ENCODE peak calls at places on chromosomes 7 and 10, in five cellular contexts. One of them, this sample, is unnamed.

GRCh38 chr10:63137306-63137705 is 4.2 kb downstream of the NRBF2 start:
- DNase-seq in GM12865: peak
- DNase-seq in fibroblast of mammary gland: peak
- DNase-seq in lung: no peak
- DNase-seq in right lobe of liver: no peak
- DNase-seq in this sample: no peak

GRCh38 chr10:93379366-93380042 is 102.6 kb downstream of the MYOF start:
- DNase-seq in GM12865: peak
- DNase-seq in right lobe of liver: no peak
- DNase-seq in fibroblast of mammary gland: peak
- DNase-seq in lung: no peak
- DNase-seq in this sample: no peak

GRCh38 chr7:116899308-116899707 is 36.9 kb downstream of the CAPZA2 start:
- DNase-seq in lung: no peak
- DNase-seq in fibroblast of mammary gland: peak
- DNase-seq in GM12865: no peak
- DNase-seq in right lobe of liver: no peak
- DNase-seq in this sample: no peak

GRCh38 chr7:29883462-29884398 is 77.4 kb downstream of the WIPF3 start:
- DNase-seq in GM12865: no peak
- DNase-seq in fibroblast of mammary gland: no peak
- DNase-seq in right lobe of liver: no peak
- DNase-seq in lung: no peak
- DNase-seq in this sample: no peak

GRCh38 chr7:156167417-156167807 is 355.1 kb upstream of the SHH start:
- DNase-seq in right lobe of liver: no peak
- DNase-seq in GM12865: no peak
- DNase-seq in lung: no peak
- DNase-seq in fibroblast of mammary gland: no peak
- DNase-seq in this sample: no peak

GRCh38 chr10:11147723-11148122 is 130.1 kb downstream of the CELF2 start:
- DNase-seq in right lobe of liver: no peak
- DNase-seq in lung: no peak
- DNase-seq in fibroblast of mammary gland: no peak
- DNase-seq in GM12865: no peak
- DNase-seq in this sample: no peak

GRCh38 chr7:146397141-146397540 is 280.5 kb downstream of the CNTNAP2 start:
- DNase-seq in right lobe of liver: no peak
- DNase-seq in fibroblast of mammary gland: no peak
- DNase-seq in GM12865: no peak
- DNase-seq in lung: no peak
- DNase-seq in this sample: no peak

GRCh38 chr10:77082601-77083252 is 554.9 kb downstream of the KCNMA1 start:
- DNase-seq in fibroblast of mammary gland: peak
- DNase-seq in GM12865: no peak
- DNase-seq in right lobe of liver: no peak
- DNase-seq in lung: no peak
- DNase-seq in this sample: no peak

GRCh38 chr7:92092210-92092609 is 42.1 kb downstream of the CYP51A1 start:
- DNase-seq in lung: no peak
- DNase-seq in fibroblast of mammary gland: no peak
- DNase-seq in GM12865: no peak
- DNase-seq in right lobe of liver: no peak
- DNase-seq in this sample: no peak

GRCh38 chr7:108057951-108058391 is 55.0 kb upstream of the LAMB1 start:
- DNase-seq in right lobe of liver: no peak
- DNase-seq in GM12865: no peak
- DNase-seq in lung: no peak
- DNase-seq in fibroblast of mammary gland: no peak
- DNase-seq in this sample: no peak

GRCh38 chr10:100345570-100346330 is 1.3 kb upstream of the SCD start:
- DNase-seq in fibroblast of mammary gland: peak
- DNase-seq in GM12865: no peak
- DNase-seq in right lobe of liver: no peak
- DNase-seq in lung: no peak
- DNase-seq in this sample: peak

GRCh38 chr7:17706734-17707133 is 233.6 kb downstream of the SNX13 start:
- DNase-seq in lung: peak
- DNase-seq in fibroblast of mammary gland: peak
- DNase-seq in right lobe of liver: no peak
- DNase-seq in GM12865: peak
- DNase-seq in this sample: peak

GRCh38 chr7:30472771-30473392 is 5.7 kb downstream of the NOD1 start:
- DNase-seq in fibroblast of mammary gland: peak
- DNase-seq in GM12865: no peak
- DNase-seq in right lobe of liver: no peak
- DNase-seq in lung: peak
- DNase-seq in this sample: no peak

GRCh38 chr10:73625004-73625883 is 16.0 kb downstream of the MYOZ1 start:
- DNase-seq in right lobe of liver: no peak
- DNase-seq in GM12865: no peak
- DNase-seq in lung: no peak
- DNase-seq in fibroblast of mammary gland: peak
- DNase-seq in this sample: no peak

GRCh38 chr7:2886900-2887299 is 42.8 kb upstream of the GNA12 start:
- DNase-seq in GM12865: peak
- DNase-seq in lung: peak
- DNase-seq in fibroblast of mammary gland: peak
- DNase-seq in right lobe of liver: no peak
- DNase-seq in this sample: peak

GRCh38 chr10:122875843-122876492 is 3.4 kb downstream of the FAM24B start:
- DNase-seq in GM12865: no peak
- DNase-seq in right lobe of liver: no peak
- DNase-seq in fibroblast of mammary gland: no peak
- DNase-seq in lung: no peak
- DNase-seq in this sample: no peak

GRCh38 chr7:104862719-104863118 is 151.3 kb upstream of the KMT2E start:
- DNase-seq in right lobe of liver: no peak
- DNase-seq in fibroblast of mammary gland: peak
- DNase-seq in GM12865: no peak
- DNase-seq in lung: no peak
- DNase-seq in this sample: no peak
- TF ChIP-seq CTCF in right lobe of liver: no peak
- TF ChIP-seq CTCF in fibroblast of mammary gland: peak
- TF ChIP-seq CTCF in GM12865: peak
- TF ChIP-seq CTCF in lung: no peak
- TF ChIP-seq CTCF in this sample: peak

DNA sequence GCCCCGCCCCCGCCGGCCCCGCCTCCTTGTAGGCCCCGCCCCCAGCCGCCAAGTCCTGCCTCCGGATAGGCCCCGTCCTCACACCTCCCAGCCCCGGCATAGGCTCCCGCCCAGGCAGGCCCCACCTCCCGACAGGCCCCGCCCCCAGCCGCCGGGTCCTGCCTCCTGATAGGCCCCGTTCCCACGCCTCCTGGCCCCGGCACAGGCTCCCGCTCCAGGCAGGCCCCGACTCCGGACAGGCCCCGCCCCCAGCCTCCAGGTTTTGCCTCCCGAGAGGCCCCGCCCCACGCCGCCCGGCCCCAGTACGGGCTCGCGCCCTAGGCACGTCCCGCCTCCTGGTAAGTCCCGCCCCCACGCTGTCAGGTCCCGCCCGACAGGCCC is 232 bp upstream of the MICALL2 start:
- DNase-seq in fibroblast of mammary gland: peak
- DNase-seq in GM12865: peak
- DNase-seq in right lobe of liver: peak
- DNase-seq in lung: peak
- DNase-seq in this sample: peak
- H3K4me3 ChIP-seq in fibroblast of mammary gland: no peak
- H3K4me3 ChIP-seq in GM12865: peak
- H3K4me3 ChIP-seq in right lobe of liver: peak
- H3K4me3 ChIP-seq in lung: no peak
- H3K4me3 ChIP-seq in this sample: peak

GRCh38 chr7:35694161-35694783 is 663 bp downstream of the HERPUD2 start:
- DNase-seq in lung: no peak
- DNase-seq in fibroblast of mammary gland: peak
- DNase-seq in GM12865: no peak
- DNase-seq in right lobe of liver: peak
- DNase-seq in this sample: no peak
- TF ChIP-seq CTCF in lung: no peak
- TF ChIP-seq CTCF in fibroblast of mammary gland: no peak
- TF ChIP-seq CTCF in GM12865: no peak
- TF ChIP-seq CTCF in right lobe of liver: no peak
- TF ChIP-seq CTCF in this sample: no peak

GRCh38 chr7:1087462-1087809 is 477 bp upstream of the GPER1 start:
- DNase-seq in lung: no peak
- DNase-seq in GM12865: no peak
- DNase-seq in right lobe of liver: no peak
- DNase-seq in fibroblast of mammary gland: no peak
- DNase-seq in this sample: no peak
- H3K4me3 ChIP-seq in lung: no peak
- H3K4me3 ChIP-seq in GM12865: peak
- H3K4me3 ChIP-seq in right lobe of liver: peak
- H3K4me3 ChIP-seq in fibroblast of mammary gland: peak
- H3K4me3 ChIP-seq in this sample: peak

This sample was measured in LNCaP clone FGC.